ENCODE peak calls at places on chromosomes 16 and 17, in five cellular contexts. Y, X, F, K and N are unnamed samples.

GRCh38 chr17:11506635-11507034 is 91.6 kb upstream of the DNAH9 start:
- DNase-seq in K (no peak), F (no peak), X (no peak), Y (no peak), N (peak)

GRCh38 chr16:48434653-48435318 is 49.6 kb upstream of the SIAH1 start:
- DNase-seq in F (peak), Y (peak), X (no peak), K (peak), N (no peak)

GRCh38 chr16:47694543-47694942 is 233.4 kb downstream of the PHKB start:
- DNase-seq in Y (no peak), X (no peak), K (no peak), F (no peak), N (no peak)

GRCh38 chr16:47461598-47462266 is 601 bp downstream of the PHKB start:
- DNase-seq in K (peak), Y (peak), X (no peak), F (peak), N (peak)

GRCh38 chr16:77919761-77920415 is 102.5 kb upstream of the CLEC3A start:
- DNase-seq in Y (no peak), K (no peak), F (no peak), X (no peak), N (no peak)

GRCh38 chr16:24701521-24701951 is 27.9 kb upstream of the TNRC6A start:
- DNase-seq in F (no peak), X (no peak), K (peak), Y (no peak), N (peak)

GRCh38 chr16:76194621-76195015 is 82.6 kb upstream of the CNTNAP4 start:
- DNase-seq in Y (peak), F (no peak), K (no peak), X (no peak), N (no peak)

GRCh38 chr17:14745541-14745940 is 444.7 kb downstream of the HS3ST3B1 start:
- DNase-seq in Y (no peak), K (no peak), X (no peak), F (no peak), N (no peak)

GRCh38 chr16:81929841-81930240 is 81.4 kb downstream of the SDR42E1 start:
- DNase-seq in X (no peak), F (no peak), Y (no peak), K (no peak), N (no peak)

GRCh38 chr16:85221081-85221809 is 109.0 kb upstream of the CIBAR2 start:
- DNase-seq in F (no peak), K (no peak), X (no peak), Y (no peak), N (no peak)

GRCh38 chr16:3716831-3717234 is 491 bp downstream of the TRAP1 start:
- DNase-seq in F (peak), K (no peak), X (no peak), Y (no peak), N (no peak)

GRCh38 chr16:10571354-10571753 is 9.0 kb downstream of the EMP2 start:
- DNase-seq in F (no peak), X (no peak), Y (no peak), K (no peak), N (no peak)

GRCh38 chr17:48752399-48753288 is 24.1 kb upstream of the HOXB13 start:
- DNase-seq in K (no peak), F (no peak), Y (no peak), X (no peak), N (no peak)

GRCh38 chr16:47858333-47859067 is 297.3 kb downstream of the ABCC12 start:
- DNase-seq in K (no peak), X (no peak), F (no peak), Y (no peak), N (no peak)

GRCh38 chr16:78596996-78597422 is 497.6 kb downstream of the WWOX start:
- DNase-seq in Y (no peak), K (no peak), F (no peak), X (no peak), N (no peak)

GRCh38 chr17:74569392-74570003 is 2.2 kb upstream of the CD300H start:
- DNase-seq in X (no peak), Y (peak), K (peak), F (peak), N (peak)

GRCh38 chr17:82237083-82237745 is 8.4 kb downstream of the SLC16A3 start:
- DNase-seq in F (no peak), X (no peak), Y (no peak), K (no peak), N (no peak)

GRCh38 chr16:77834600-77834963 is 46.2 kb downstream of the VAT1L start:
- DNase-seq in Y (peak), F (no peak), K (no peak), X (no peak), N (no peak)